ENCODE peak calls at places on chromosomes 5 and 9, in six cellular contexts. W is neural progenitor cell, X is body of pancreas, R is GM12865, I is HL-60, U is Calu3. V is an unnamed sample.

GRCh38 chr9:126334626-126335621 is 8.3 kb downstream of the MVB12B start:
- DNase-seq in W (no peak), X (no peak), R (no peak), I (no peak), U (peak), V (no peak)

GRCh38 chr5:145502906-145503305 is 332.2 kb downstream of the PRELID2 start:
- DNase-seq in W (no peak), X (no peak), R (no peak), I (no peak), U (no peak), V (no peak)

GRCh38 chr5:181203842-181204560 is 995 bp downstream of the TRIM7 start:
- DNase-seq in W (peak), X (peak), R (no peak), I (no peak), U (no peak), V (no peak)

GRCh38 chr5:58925627-58926545 is 343.0 kb downstream of the RAB3C start:
- DNase-seq in W (peak), X (no peak), R (no peak), I (no peak), U (no peak), V (no peak)

GRCh38 chr5:146072595-146072994 is 32.8 kb downstream of the PLAC8L1 start:
- DNase-seq in W (no peak), X (no peak), R (no peak), I (no peak), U (no peak), V (no peak)

GRCh38 chr5:172778223-172778814 is 7.3 kb upstream of the DUSP1 start:
- DNase-seq in W (no peak), X (peak), R (no peak), I (no peak), U (peak), V (no peak)

GRCh38 chr9:91515074-91515687 is 91.5 kb upstream of the NFIL3 start:
- DNase-seq in W (no peak), X (peak), R (peak), I (no peak), U (peak), V (peak)

GRCh38 chr5:135678640-135679268 is 100.0 kb upstream of the CXCL14 start:
- DNase-seq in W (no peak), X (no peak), R (no peak), I (no peak), U (no peak), V (no peak)

GRCh38 chr9:92561374-92562329 is 25.9 kb upstream of the ECM2 start:
- DNase-seq in W (no peak), X (no peak), R (no peak), I (no peak), U (no peak), V (no peak)

GRCh38 chr5:84017704-84018240 is 297.1 kb upstream of the HAPLN1 start:
- DNase-seq in W (no peak), X (no peak), R (no peak), I (no peak), U (no peak), V (no peak)

GRCh38 chr9:117825609-117826347 is 121.6 kb downstream of the TLR4 start:
- DNase-seq in W (no peak), X (no peak), R (peak), I (peak), U (no peak), V (no peak)

GRCh38 chr9:18393340-18394130 is 80.4 kb upstream of the ADAMTSL1 start:
- DNase-seq in W (no peak), X (peak), R (no peak), I (no peak), U (peak), V (no peak)

GRCh38 chr5:67538343-67538670 is 341.7 kb upstream of the CD180 start:
- DNase-seq in W (no peak), X (no peak), R (no peak), I (no peak), U (no peak), V (no peak)

GRCh38 chr5:152529456-152529855 is 124.4 kb upstream of the NMUR2 start:
- DNase-seq in W (peak), X (no peak), R (no peak), I (no peak), U (no peak), V (no peak)

GRCh38 chr5:34789021-34789531 is 49.9 kb upstream of the TTC23L start:
- DNase-seq in W (no peak), X (no peak), R (peak), I (no peak), U (no peak), V (no peak)

GRCh38 chr9:78023003-78023741 is 8.4 kb downstream of the GNAQ start:
- DNase-seq in W (no peak), X (no peak), R (no peak), I (peak), U (peak), V (no peak)

GRCh38 chr5:26009742-26010141 is 1028.6 kb downstream of the CDH9 start:
- DNase-seq in W (peak), X (no peak), R (no peak), I (no peak), U (no peak), V (no peak)

DNA sequence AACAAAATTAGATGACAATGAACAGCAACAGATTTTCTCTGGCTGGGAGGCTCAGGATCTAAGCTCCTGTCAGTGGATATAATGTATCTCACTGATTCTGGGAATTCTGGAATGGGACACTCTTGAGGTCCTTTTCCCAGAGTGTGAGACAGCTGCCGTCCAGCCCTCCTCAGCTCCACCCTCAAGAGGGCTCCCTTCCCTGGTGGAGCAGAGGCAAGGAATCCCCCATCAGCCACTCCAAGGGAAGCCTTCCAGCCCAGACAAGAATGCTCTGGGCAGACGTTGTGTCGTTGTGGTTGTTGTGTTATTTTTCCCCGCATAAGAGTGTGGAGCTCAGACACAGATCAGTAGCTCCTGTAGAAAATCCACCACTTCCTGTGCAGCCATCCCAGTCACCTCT is 47.7 kb upstream of the ATP10B start:
- DNase-seq in W (peak), X (no peak), R (no peak), I (no peak), U (no peak), V (no peak)
- TF ChIP-seq CTCF in W (no peak), X (no peak), R (no peak), I (no peak), U (no peak), V (no peak)

GRCh38 chr5:160360310-160360709 is 10.1 kb downstream of the C1QTNF2 start:
- DNase-seq in W (no peak), X (no peak), R (no peak), I (no peak), U (no peak), V (no peak)
- TF ChIP-seq CTCF in W (peak), X (no peak), R (no peak), I (no peak), U (no peak), V (no peak)

GRCh38 chr5:147391781-147392180 is 118.1 kb downstream of the DPYSL3 start:
- DNase-seq in W (peak), X (peak), R (peak), I (no peak), U (peak), V (peak)
- TF ChIP-seq CTCF in W (peak), X (peak), R (peak), I (peak), U (peak), V (peak)

DNA sequence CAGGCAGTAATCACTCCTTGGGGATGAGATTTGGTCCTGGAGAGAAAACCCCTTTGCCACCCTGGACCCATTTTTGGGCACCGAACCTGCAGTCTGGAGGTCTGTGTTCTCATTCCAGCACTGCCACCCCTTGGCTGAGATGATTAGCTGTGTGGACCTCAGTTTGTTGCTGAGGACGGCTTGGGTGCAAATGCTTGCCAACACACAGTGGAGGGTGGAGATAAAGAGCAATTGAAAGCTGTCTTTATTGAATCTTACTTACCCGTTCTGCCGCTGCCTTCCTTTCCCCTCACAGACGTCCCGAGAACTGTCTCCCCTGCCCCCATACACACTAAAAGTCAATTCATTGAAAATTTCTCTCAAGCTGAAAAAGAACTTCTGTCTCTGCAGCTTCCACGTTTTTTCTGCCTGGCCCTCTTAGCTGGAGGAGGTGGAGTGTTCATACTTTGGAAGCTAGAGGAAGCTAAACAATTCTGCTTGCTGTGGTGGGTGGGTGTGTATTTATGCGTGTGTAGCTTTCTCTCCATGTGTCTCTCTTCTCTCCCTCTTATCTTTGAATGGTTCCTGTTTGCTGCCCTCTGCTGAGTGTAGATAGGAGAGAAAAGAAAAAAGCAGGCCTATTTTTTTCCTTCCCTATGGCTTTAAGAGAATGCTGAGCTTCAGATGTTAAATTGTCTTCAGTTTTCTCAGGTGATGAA is 6.6 kb downstream of the GALNT10 start:
- DNase-seq in W (peak), X (no peak), R (no peak), I (no peak), U (no peak), V (no peak)
- TF ChIP-seq CTCF in W (peak), X (peak), R (peak), I (peak), U (no peak), V (peak)